ENCODE peak calls at places on chromosomes 1 and 21, in five cellular contexts. H is colonic mucosa, J is tibial nerve, O is ovary, I is IMR-90. T is an unnamed sample. For H3K4me1, the result is how much of the 10 kb centered on the place peaks cover.

GRCh38 chr21:35333831-35334593 is 284.9 kb upstream of the RUNX1 start:
- DNase-seq in H (no peak), J (no peak), O (no peak), I (no peak), T (no peak)

GRCh38 chr1:107936498-107937481 is 28.2 kb downstream of the VAV3 start:
- DNase-seq in H (no peak), J (no peak), O (no peak), I (peak), T (peak)

GRCh38 chr1:180862305-180862704 is 50.4 kb upstream of the KIAA1614 start:
- DNase-seq in H (no peak), J (no peak), O (no peak), I (peak), T (no peak)

GRCh38 chr1:75614455-75615379 is 3.8 kb upstream of the SLC44A5 start:
- DNase-seq in H (peak), J (no peak), O (peak), I (peak), T (peak)

GRCh38 chr1:113109908-113110554 is 37.0 kb downstream of the LRIG2 start:
- DNase-seq in H (no peak), J (peak), O (peak), I (peak), T (no peak)

GRCh38 chr1:216210081-216210480 is 213.2 kb downstream of the USH2A start:
- DNase-seq in H (no peak), J (no peak), O (no peak), I (peak), T (no peak)

GRCh38 chr1:101356604-101357443 is 120.0 kb downstream of the S1PR1 start:
- DNase-seq in H (no peak), J (no peak), O (no peak), I (no peak), T (no peak)

GRCh38 chr21:44485254-44485793 is 30.0 kb downstream of the LRRC3 start:
- DNase-seq in H (peak), J (peak), O (no peak), I (peak), T (peak)

GRCh38 chr1:40924767-40925166 is 54.7 kb upstream of the CTPS1 start:
- DNase-seq in H (no peak), J (no peak), O (no peak), I (no peak), T (no peak)

GRCh38 chr1:180026556-180026955 is 71.9 kb downstream of the CEP350 start:
- DNase-seq in H (no peak), J (no peak), O (no peak), I (peak), T (no peak)

GRCh38 chr1:156846643-156847042 is 12.3 kb downstream of the INSRR start:
- DNase-seq in H (no peak), J (no peak), O (no peak), I (no peak), T (no peak)

GRCh38 chr1:116167625-116168276 is 56.6 kb downstream of the MAB21L3 start:
- DNase-seq in H (peak), J (no peak), O (peak), I (no peak), T (peak)

GRCh38 chr1:29123871-29124365 is at the start of gene TMEM200B:
- DNase-seq in H (no peak), J (no peak), O (peak), I (no peak), T (peak)

GRCh38 chr1:52836035-52836434 is 6.5 kb upstream of the ZYG11A start:
- DNase-seq in H (no peak), J (no peak), O (no peak), I (no peak), T (no peak)

GRCh38 chr1:116411784-116412479 is 38.9 kb downstream of the ATP1A1 start:
- DNase-seq in H (no peak), J (no peak), O (no peak), I (peak), T (no peak)

DNA sequence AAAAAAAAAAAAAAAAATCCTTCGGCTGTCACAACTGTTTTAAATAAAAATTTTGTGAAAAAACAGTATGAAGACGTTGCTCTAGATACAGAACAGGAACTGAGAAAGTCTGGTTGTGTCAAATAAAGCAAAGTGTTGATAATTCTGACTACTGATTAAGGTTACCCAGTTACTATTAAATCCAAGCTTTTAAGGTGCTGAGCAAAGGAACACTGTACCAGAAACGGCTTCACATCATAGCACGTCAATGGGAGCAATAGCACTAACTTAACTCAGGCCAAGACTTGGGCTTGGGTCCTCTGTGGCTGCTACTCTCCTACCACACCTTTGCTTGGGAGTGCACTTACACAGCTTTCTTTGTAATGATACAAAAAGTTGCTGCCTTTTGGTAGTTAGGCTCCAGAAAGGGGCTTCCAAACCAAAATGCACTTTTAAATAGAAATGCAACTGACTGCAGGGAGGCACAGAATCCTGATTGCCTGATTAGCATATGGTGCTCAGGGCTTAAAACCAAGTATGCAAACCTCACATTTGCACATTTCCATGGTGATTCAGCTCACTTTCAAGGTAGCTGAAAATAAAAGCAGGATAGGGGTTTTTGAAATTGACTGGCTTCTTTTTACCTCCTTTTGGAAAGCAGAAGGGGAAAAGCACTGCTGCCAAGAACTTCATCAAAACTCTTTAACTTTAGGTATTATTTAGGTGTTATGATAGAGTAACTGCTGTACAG is 6.3 kb downstream of the MCL1 start:
- DNase-seq in H (no peak), J (no peak), O (no peak), I (no peak), T (peak)
- H3K4me1 ChIP-seq in H (under half), J (half or more), O (under half), I (under half), T (under half)

GRCh38 chr1:153577624-153578051 is 12.0 kb upstream of the S100A2 start:
- DNase-seq in H (peak), J (no peak), O (no peak), I (no peak), T (no peak)
- H3K27ac ChIP-seq in H (no peak), J (no peak), O (no peak), I (no peak), T (no peak)

GRCh38 chr21:29330797-29331196 is 32.1 kb downstream of the BACH1 start:
- DNase-seq in H (no peak), J (no peak), O (no peak), I (no peak), T (no peak)
- H3K4me1 ChIP-seq in H (under half), J (under half), O (under half), I (under half), T (under half)

GRCh38 chr1:30988045-30988444 is 77.5 kb downstream of the PUM1 start:
- DNase-seq in H (no peak), J (no peak), O (no peak), I (peak), T (no peak)
- H3K27ac ChIP-seq in H (no peak), J (no peak), O (no peak), I (no peak), T (no peak)

GRCh38 chr1:155082941-155083541 is 4.4 kb downstream of the EFNA3 start:
- DNase-seq in H (peak), J (no peak), O (no peak), I (no peak), T (no peak)
- H3K4me1 ChIP-seq in H (under half), J (half or more), O (under half), I (under half), T (under half)

GRCh38 chr21:14762309-14762708 is 216.2 kb upstream of the SAMSN1 start:
- DNase-seq in H (no peak), J (no peak), O (no peak), I (no peak), T (no peak)

GRCh38 chr21:14766241-14766640 is 220.1 kb upstream of the SAMSN1 start:
- DNase-seq in H (no peak), J (no peak), O (no peak), I (no peak), T (peak)

GRCh38 chr21:14762734-14763694 is 216.9 kb upstream of the SAMSN1 start:
- DNase-seq in H (no peak), J (no peak), O (no peak), I (no peak), T (no peak)

GRCh38 chr21:14767192-14767852 is 221.2 kb upstream of the SAMSN1 start:
- DNase-seq in H (no peak), J (no peak), O (no peak), I (no peak), T (no peak)

GRCh38 chr21:14763695-14764064 is 217.6 kb upstream of the SAMSN1 start:
- DNase-seq in H (no peak), J (no peak), O (no peak), I (no peak), T (no peak)
- H3K27ac ChIP-seq in H (no peak), J (peak), O (no peak), I (no peak), T (no peak)

GRCh38 chr1:225476538-225476988 is 48.7 kb upstream of the LBR start:
- DNase-seq in H (no peak), J (no peak), O (no peak), I (peak), T (peak)
- H3K4me1 ChIP-seq in H (under half), J (under half), O (under half), I (under half), T (under half)

GRCh38 chr1:12447849-12448312 is 170.1 kb downstream of the DHRS3 start:
- DNase-seq in H (no peak), J (peak), O (no peak), I (peak), T (no peak)
- H3K27ac ChIP-seq in H (peak), J (peak), O (peak), I (peak), T (no peak)

GRCh38 chr1:98327151-98327918 is 334.2 kb upstream of the SNX7 start:
- DNase-seq in H (no peak), J (no peak), O (no peak), I (peak), T (peak)
- H3K4me1 ChIP-seq in H (under half), J (half or more), O (under half), I (under half), T (under half)

T was measured in endodermal cell.